ENCODE peak calls at places on chromosome 4, in ten cellular contexts. G is upper lobe of left lung, S is transverse colon, V is K562, P is breast epithelium, I is stomach, E is HCT116, O is H1, D is spleen, J is GM12891. M is an unnamed sample.
A peak's percentile ranks its signal among the peaks of the same experiment; 100 is the strongest.

GRCh38 chr4:73452953-73453700 is 17.1 kb downstream of the AFP start:
- DNase-seq in S (peak; percentile 56), G (no peak), I (no peak), J (no peak), D (no peak), V (no peak), O (no peak), E (no peak), P (no peak), M (no peak)

GRCh38 chr4:121243476-121243875 is 79.4 kb upstream of the TNIP3 start:
- DNase-seq in S (no peak), E (no peak), O (no peak), D (no peak), J (no peak), P (no peak), G (no peak), I (no peak), V (no peak), M (no peak)

GRCh38 chr4:180695851-180696250 is 1547.4 kb upstream of the TENM3 start:
- DNase-seq in P (no peak), D (no peak), I (no peak), E (no peak), S (no peak), V (no peak), G (no peak), J (no peak), O (no peak), M (no peak)

GRCh38 chr4:44368413-44369167 is 80.0 kb downstream of the KCTD8 start:
- DNase-seq in D (no peak), O (no peak), G (no peak), P (no peak), E (no peak), J (no peak), S (no peak), V (no peak), I (no peak), M (no peak)

GRCh38 chr4:159272341-159273125 is 169.7 kb downstream of the RAPGEF2 start:
- DNase-seq in E (no peak), S (no peak), G (no peak), O (no peak), J (no peak), V (no peak), D (no peak), I (no peak), P (no peak), M (no peak)

GRCh38 chr4:133711817-133712216 is 489.8 kb downstream of the PABPC4L start:
- DNase-seq in V (no peak), S (no peak), O (no peak), D (no peak), E (no peak), I (no peak), G (no peak), J (no peak), P (no peak), M (no peak)

GRCh38 chr4:145852256-145852839 is 86.3 kb downstream of the ZNF827 start:
- DNase-seq in G (no peak), J (no peak), V (no peak), D (no peak), O (no peak), S (no peak), P (no peak), I (no peak), E (no peak), M (no peak)

GRCh38 chr4:109750652-109751244 is 20.9 kb upstream of the PLA2G12A start:
- DNase-seq in P (no peak), O (no peak), G (no peak), J (no peak), V (no peak), I (no peak), E (no peak), S (no peak), D (no peak), M (no peak)

GRCh38 chr4:70269674-70270073 is 27.3 kb downstream of the CSN3 start:
- DNase-seq in J (no peak), V (no peak), O (no peak), G (no peak), S (no peak), E (peak; percentile 23), I (no peak), D (no peak), P (no peak), M (no peak)

GRCh38 chr4:177400030-177400429 is 42.2 kb downstream of the AGA start:
- DNase-seq in J (no peak), G (no peak), O (no peak), E (no peak), I (no peak), P (no peak), D (no peak), S (no peak), V (no peak), M (no peak)

GRCh38 chr4:168139336-168139735 is 47.0 kb downstream of the ANXA10 start:
- DNase-seq in V (no peak), D (no peak), J (no peak), O (no peak), S (no peak), P (no peak), E (no peak), G (no peak), I (no peak), M (no peak)

GRCh38 chr4:13325744-13326143 is 158.4 kb downstream of the RAB28 start:
- DNase-seq in S (no peak), E (no peak), V (no peak), I (no peak), P (no peak), J (no peak), G (no peak), O (no peak), D (no peak), M (no peak)

GRCh38 chr4:83219344-83219990 is 65.1 kb downstream of the COQ2 start:
- DNase-seq in P (peak; percentile 52), E (no peak), I (peak; percentile 33), S (peak; percentile 56), G (no peak), O (no peak), V (no peak), D (peak; percentile 82), J (no peak), M (no peak)

GRCh38 chr4:907691-908437 is 24.3 kb downstream of the GAK start:
- DNase-seq in O (no peak), S (no peak), P (no peak), J (no peak), V (no peak), E (no peak), D (no peak), I (no peak), G (peak; percentile 71), M (no peak)

GRCh38 chr4:83546796-83547195 is 10.9 kb downstream of the GPAT3 start:
- DNase-seq in O (no peak), D (no peak), I (no peak), J (no peak), E (no peak), S (no peak), V (no peak), G (no peak), P (no peak), M (no peak)

GRCh38 chr4:109072595-109072994 is 229.9 kb downstream of the COL25A1 start:
- DNase-seq in P (no peak), I (no peak), E (no peak), V (no peak), O (no peak), J (no peak), D (no peak), G (no peak), S (no peak), M (no peak)

GRCh38 chr4:164748375-164748774 is 5.6 kb upstream of the SMIM31 start:
- DNase-seq in P (no peak), O (no peak), G (no peak), I (no peak), D (no peak), S (no peak), E (peak; percentile 13), V (no peak), J (no peak), M (no peak)

GRCh38 chr4:164755432-164755831 is 1.5 kb downstream of the SMIM31 start:
- DNase-seq in I (no peak), P (no peak), J (no peak), V (no peak), E (no peak), D (no peak), O (no peak), G (no peak), S (no peak), M (no peak)

GRCh38 chr4:164753873-164754488 is at the start of gene SMIM31:
- DNase-seq in O (no peak), E (no peak), I (no peak), G (no peak), P (no peak), S (no peak), J (no peak), V (no peak), D (no peak), M (no peak)
- TF ChIP-seq POLR2A in O (no peak), E (no peak), I (no peak), G (no peak), P (no peak), S (peak; percentile 63), J (no peak), V (no peak), D (no peak), M (no peak)

GRCh38 chr4:172989984-172990711 is 178.5 kb upstream of the GALNT7 start:
- DNase-seq in E (no peak), S (no peak), I (no peak), D (no peak), G (no peak), P (no peak), V (no peak), O (no peak), J (no peak), M (no peak)
- TF ChIP-seq POLR2AphosphoS5 in E (no peak), S (peak; percentile 23), I (no peak), D (no peak), G (no peak), P (no peak), V (no peak), O (no peak), J (no peak), M (no peak)

DNA sequence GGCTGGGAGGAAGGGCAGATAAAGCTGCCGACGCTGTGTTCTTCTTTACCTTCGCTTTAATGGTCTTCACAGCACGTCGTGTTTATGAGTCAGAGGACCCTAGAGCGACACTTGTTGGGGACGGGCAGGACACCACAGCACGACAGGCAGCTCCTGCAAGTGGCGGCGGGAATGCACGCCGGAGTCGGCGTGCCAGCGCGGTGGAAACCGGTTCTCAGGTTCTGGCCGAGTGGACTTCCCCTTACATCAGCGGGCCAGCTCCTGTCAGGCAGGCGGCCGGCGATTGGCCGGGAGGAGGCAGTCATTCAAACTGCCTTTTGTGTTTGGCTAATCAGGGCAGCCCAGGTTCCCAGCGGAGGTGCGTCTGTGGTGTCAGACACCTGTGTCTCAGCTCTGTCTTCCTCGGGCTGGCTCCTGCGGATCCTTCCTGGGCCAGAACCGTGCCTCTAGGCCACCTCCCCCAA is 150.9 kb downstream of the SHROOM3 start:
- DNase-seq in V (peak; percentile 11), O (peak; percentile 87), E (peak; percentile 81), S (peak; percentile 94), D (peak; percentile 81), P (peak; percentile 92), I (peak; percentile 95), G (peak; percentile 93), J (no peak), M (peak; percentile 74)
- TF ChIP-seq POLR2A in V (no peak), O (no peak), E (no peak), S (peak; percentile 97), D (no peak), P (peak; percentile 65), I (no peak), G (no peak), J (no peak), M (no peak)

GRCh38 chr4:76658231-76659102 is 223.4 kb downstream of the SHROOM3 start:
- DNase-seq in J (no peak), I (no peak), V (no peak), D (no peak), G (no peak), S (no peak), O (no peak), E (no peak), P (no peak), M (no peak)
- TF ChIP-seq POLR2AphosphoS5 in J (no peak), I (no peak), V (no peak), D (no peak), G (no peak), S (no peak), O (no peak), E (no peak), P (no peak), M (no peak)